ENCODE peak calls at places on chromosome 2, in six cellular contexts. B is esophagus muscularis mucosa, D is A549, S is skeletal muscle cell, R is NT2/D1, L is ovary. O is an unnamed sample.

GRCh38 chr2:14677039-14677438 is 44.5 kb downstream of the LRATD1 start:
- DNase-seq in B (no peak), D (no peak), S (no peak), R (no peak), L (no peak), O (no peak)

GRCh38 chr2:1974391-1974790 is 230.1 kb upstream of the PXDN start:
- DNase-seq in B (no peak), D (no peak), S (peak), R (no peak), L (no peak), O (peak)

GRCh38 chr2:224938670-224939309 is 103.5 kb downstream of the DOCK10 start:
- DNase-seq in B (no peak), D (no peak), S (peak), R (no peak), L (no peak), O (no peak)

GRCh38 chr2:61504949-61505348 is 33.2 kb downstream of the XPO1 start:
- DNase-seq in B (no peak), D (no peak), S (no peak), R (no peak), L (no peak), O (no peak)

GRCh38 chr2:150136407-150136806 is 351.1 kb downstream of the RND3 start:
- DNase-seq in B (no peak), D (no peak), S (no peak), R (no peak), L (no peak), O (no peak)

GRCh38 chr2:26969089-26969844 is 1.2 kb upstream of the MAPRE3 start:
- DNase-seq in B (no peak), D (no peak), S (no peak), R (no peak), L (no peak), O (no peak)

GRCh38 chr2:96164459-96165184 is 19.4 kb upstream of the DUSP2 start:
- DNase-seq in B (no peak), D (no peak), S (no peak), R (no peak), L (no peak), O (no peak)

GRCh38 chr2:237438082-237438925 is 24.3 kb upstream of the COL6A3 start:
- DNase-seq in B (no peak), D (no peak), S (no peak), R (no peak), L (no peak), O (no peak)

GRCh38 chr2:53259395-53260009 is 508.1 kb upstream of the CHAC2 start:
- DNase-seq in B (no peak), D (no peak), S (no peak), R (no peak), L (no peak), O (no peak)

GRCh38 chr2:191280304-191280703 is 35.1 kb downstream of the MYO1B start:
- DNase-seq in B (no peak), D (no peak), S (no peak), R (peak), L (no peak), O (no peak)

GRCh38 chr2:157441072-157441454 is 2.8 kb downstream of the CYTIP start:
- DNase-seq in B (no peak), D (no peak), S (no peak), R (no peak), L (no peak), O (no peak)

GRCh38 chr2:213068681-213069359 is 82.6 kb downstream of the IKZF2 start:
- DNase-seq in B (no peak), D (no peak), S (no peak), R (no peak), L (no peak), O (no peak)

DNA sequence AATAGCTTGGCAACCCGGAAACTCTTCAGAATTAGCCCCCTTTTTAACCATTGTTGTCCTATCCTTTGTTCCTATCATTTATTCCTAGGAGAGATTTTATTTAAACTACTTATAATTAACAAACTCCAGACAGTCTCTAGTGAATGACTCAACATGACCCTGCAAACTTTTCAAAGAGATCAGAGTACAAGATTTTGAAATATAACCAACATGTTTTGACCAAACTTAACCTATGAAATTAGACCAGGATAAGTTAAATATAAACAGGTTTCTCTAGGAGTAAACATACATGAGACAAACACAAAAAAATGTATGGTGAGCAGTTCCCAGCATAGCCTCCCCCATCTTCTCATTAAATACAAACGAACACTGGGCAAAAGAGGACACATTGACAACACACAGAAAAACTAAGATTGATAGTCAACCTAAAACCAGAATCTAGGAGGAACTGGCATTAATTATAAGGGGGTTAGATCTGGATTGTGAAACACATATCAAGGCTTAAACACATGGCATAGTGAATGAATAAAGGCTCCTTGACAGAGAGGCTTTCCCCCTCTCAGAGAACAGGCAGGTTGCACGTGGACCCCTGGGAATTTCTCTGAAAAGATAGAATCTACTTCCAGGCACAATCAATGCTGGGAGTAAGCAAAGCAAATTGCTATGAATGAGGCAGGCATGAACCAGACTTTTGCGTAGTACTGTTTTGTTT is 284.1 kb downstream of the IRS1 start:
- DNase-seq in B (no peak), D (no peak), S (no peak), R (no peak), L (no peak), O (no peak)
- H3K4me3 ChIP-seq in B (no peak), D (no peak), S (no peak), R (no peak), L (no peak), O (no peak)

DNA sequence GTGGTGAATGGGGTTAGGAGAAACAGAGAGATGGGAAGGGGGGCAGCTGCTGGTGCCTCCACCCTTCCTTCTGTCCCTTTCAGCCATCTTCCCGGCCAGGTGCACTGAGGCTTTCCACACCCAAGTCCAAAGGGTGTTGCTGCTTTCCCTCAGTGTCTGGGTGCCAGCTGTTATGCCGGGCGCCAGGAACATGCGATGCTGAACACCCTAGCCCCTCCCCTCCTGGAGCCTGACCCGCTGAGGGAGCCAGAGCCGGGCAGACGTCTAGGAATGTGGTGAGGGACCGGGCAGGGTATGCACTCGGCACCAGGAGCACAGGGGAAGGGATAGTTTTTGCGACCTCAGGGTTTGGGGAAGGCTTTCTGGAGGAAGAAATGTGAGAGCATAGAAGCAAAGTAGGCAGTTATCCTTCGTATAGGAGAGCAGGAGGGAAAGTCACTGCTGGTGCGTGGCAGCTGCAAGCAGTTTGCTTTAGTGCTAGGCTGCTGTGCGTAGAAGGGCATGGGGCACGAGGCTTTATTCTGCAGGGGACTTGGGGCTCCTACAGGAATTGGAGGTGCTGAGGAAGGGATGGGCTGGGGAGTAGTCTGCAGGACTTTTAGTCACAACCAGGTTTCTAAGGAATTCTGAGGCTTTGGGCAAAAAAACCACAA is 147.7 kb downstream of the TSN start:
- DNase-seq in B (no peak), D (no peak), S (no peak), R (no peak), L (no peak), O (no peak)
- H3K4me3 ChIP-seq in B (no peak), D (no peak), S (no peak), R (no peak), L (no peak), O (peak)

GRCh38 chr2:38098351-38099095 is 22.6 kb upstream of the CYP1B1 start:
- DNase-seq in B (no peak), D (no peak), S (no peak), R (no peak), L (no peak), O (peak)
- H3K4me3 ChIP-seq in B (peak), D (peak), S (peak), R (no peak), L (peak), O (peak)

GRCh38 chr2:208047840-208048239 is 22.5 kb upstream of the PLEKHM3 start:
- DNase-seq in B (no peak), D (no peak), S (no peak), R (no peak), L (no peak), O (no peak)
- H3K4me3 ChIP-seq in B (no peak), D (no peak), S (no peak), R (no peak), L (no peak), O (no peak)

GRCh38 chr2:28661589-28662001 is 90.0 kb upstream of the PPP1CB start:
- DNase-seq in B (no peak), D (no peak), S (peak), R (no peak), L (peak), O (peak)

GRCh38 chr2:28662468-28663095 is 89.0 kb upstream of the PPP1CB start:
- DNase-seq in B (no peak), D (no peak), S (peak), R (no peak), L (no peak), O (no peak)

GRCh38 chr2:28664120-28664842 is 87.3 kb upstream of the PPP1CB start:
- DNase-seq in B (no peak), D (no peak), S (no peak), R (no peak), L (peak), O (no peak)

GRCh38 chr2:28662044-28662443 is 89.6 kb upstream of the PPP1CB start:
- DNase-seq in B (no peak), D (no peak), S (no peak), R (no peak), L (peak), O (no peak)

DNA sequence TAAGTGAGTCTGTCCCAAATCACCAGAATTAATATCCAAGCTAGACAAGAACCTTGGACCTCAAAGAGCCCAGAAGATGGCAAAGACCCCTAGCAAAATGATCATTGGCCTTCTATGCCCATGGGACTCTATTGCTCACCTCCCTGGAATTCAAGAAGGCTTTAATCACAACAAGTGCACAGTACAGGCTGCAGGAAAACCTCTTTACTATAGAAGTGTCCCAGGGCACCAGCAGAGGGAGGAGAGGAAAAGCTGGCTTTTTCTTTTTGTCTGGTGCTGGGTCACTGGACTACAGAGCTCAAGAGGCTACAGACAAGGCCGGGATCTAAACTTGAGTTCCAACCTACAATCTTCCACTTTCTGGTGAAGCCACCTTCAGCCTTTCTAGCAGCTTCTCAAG is 88.3 kb upstream of the PPP1CB start:
- DNase-seq in B (no peak), D (no peak), S (no peak), R (no peak), L (no peak), O (no peak)
- H3K4me3 ChIP-seq in B (peak), D (no peak), S (no peak), R (no peak), L (no peak), O (no peak)

GRCh38 chr2:217941886-217942728 is 60.7 kb downstream of the TNS1 start:
- DNase-seq in B (no peak), D (no peak), S (no peak), R (no peak), L (peak), O (peak)

GRCh38 chr2:217944366-217944765 is 58.4 kb downstream of the TNS1 start:
- DNase-seq in B (no peak), D (no peak), S (no peak), R (no peak), L (no peak), O (no peak)

GRCh38 chr2:217941339-217941738 is 61.5 kb downstream of the TNS1 start:
- DNase-seq in B (no peak), D (no peak), S (no peak), R (no peak), L (peak), O (peak)

GRCh38 chr2:217943379-217944321 is 59.1 kb downstream of the TNS1 start:
- DNase-seq in B (no peak), D (peak), S (no peak), R (peak), L (peak), O (peak)

GRCh38 chr2:217942731-217943335 is 60.0 kb downstream of the TNS1 start:
- DNase-seq in B (no peak), D (no peak), S (no peak), R (no peak), L (peak), O (peak)
- H3K4me3 ChIP-seq in B (peak), D (peak), S (peak), R (no peak), L (peak), O (peak)

DNA sequence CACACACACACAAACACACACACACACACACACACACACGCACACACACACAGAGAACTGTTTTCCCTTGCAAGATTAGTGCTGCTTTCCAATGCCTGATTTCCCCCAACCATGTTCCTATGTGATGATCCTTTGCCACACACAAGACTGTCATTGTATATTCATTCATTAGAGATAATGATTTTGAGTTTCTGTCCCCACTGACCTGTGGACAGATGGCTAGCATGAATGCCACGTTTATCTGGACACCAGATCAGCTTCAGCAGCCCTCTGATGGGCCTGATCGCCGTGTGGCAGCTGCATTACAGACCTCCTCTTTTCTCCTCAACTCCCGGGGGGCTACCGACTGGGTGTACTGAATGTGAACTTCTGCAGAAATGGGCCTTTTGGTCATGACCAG is 353.0 kb downstream of the MYCN start:
- DNase-seq in B (peak), D (no peak), S (no peak), R (no peak), L (no peak), O (no peak)
- H3K4me3 ChIP-seq in B (no peak), D (no peak), S (no peak), R (no peak), L (no peak), O (no peak)

O was measured in heart left ventricle.